ENCODE peak calls at places on chromosomes 5 and 9, in nine cellular contexts. S is fibroblast of lung, P is kidney, A is endothelial cell of umbilical vein, U is psoas muscle, Q is heart right ventricle, D is stomach, L is lung, W is right cardiac atrium. X is an unnamed sample.

GRCh38 chr5:43683884-43684471 is 81.0 kb downstream of the NNT start:
- DNase-seq in S (no peak), P (no peak), A (no peak), U (no peak), Q (no peak), D (no peak), L (no peak), W (no peak), X (no peak)

GRCh38 chr5:149273950-149274349 is 2.3 kb downstream of the AFAP1L1 start:
- DNase-seq in S (no peak), P (no peak), A (no peak), U (no peak), Q (no peak), D (no peak), L (no peak), W (no peak), X (no peak)

GRCh38 chr9:37301369-37302172 is 120.9 kb upstream of the GRHPR start:
- DNase-seq in S (no peak), P (no peak), A (no peak), U (no peak), Q (no peak), D (no peak), L (no peak), W (no peak), X (no peak)

GRCh38 chr9:73154760-73155159 is 3.1 kb downstream of the ANXA1 start:
- DNase-seq in S (no peak), P (no peak), A (peak; percentile 29), U (no peak), Q (no peak), D (no peak), L (no peak), W (no peak), X (no peak)

GRCh38 chr9:121440265-121440664 is 59.4 kb downstream of the GGTA1 start:
- DNase-seq in S (peak; percentile 47), P (no peak), A (peak; percentile 33), U (no peak), Q (no peak), D (no peak), L (no peak), W (no peak), X (no peak)

GRCh38 chr9:131233989-131234388 is 42.3 kb downstream of the FAM78A start:
- DNase-seq in S (no peak), P (peak; percentile 42), A (no peak), U (no peak), Q (no peak), D (no peak), L (no peak), W (no peak), X (no peak)

GRCh38 chr9:101478444-101478843 is 42.9 kb upstream of the ALDOB start:
- DNase-seq in S (no peak), P (no peak), A (no peak), U (no peak), Q (no peak), D (no peak), L (no peak), W (no peak), X (peak; percentile 63)

GRCh38 chr9:91589101-91589553 is 165.5 kb upstream of the NFIL3 start:
- DNase-seq in S (peak; percentile 90), P (no peak), A (no peak), U (no peak), Q (no peak), D (no peak), L (no peak), W (peak; percentile 35), X (peak; percentile 14)

GRCh38 chr9:129836342-129837007 is 1.2 kb downstream of the USP20 start:
- DNase-seq in S (no peak), P (no peak), A (no peak), U (no peak), Q (no peak), D (no peak), L (no peak), W (no peak), X (peak; percentile 46)

GRCh38 chr9:26856413-26857032 is 36.1 kb downstream of the CAAP1 start:
- DNase-seq in S (peak; percentile 70), P (no peak), A (peak; percentile 21), U (no peak), Q (no peak), D (no peak), L (no peak), W (no peak), X (peak; percentile 63)

GRCh38 chr9:110886832-110887231 is 151.4 kb downstream of the LPAR1 start:
- DNase-seq in S (peak; percentile 78), P (no peak), A (no peak), U (no peak), Q (no peak), D (no peak), L (no peak), W (no peak), X (no peak)

GRCh38 chr9:128587453-128587852 is 35.1 kb downstream of the SPTAN1 start:
- DNase-seq in S (no peak), P (no peak), A (no peak), U (no peak), Q (no peak), D (no peak), L (no peak), W (no peak), X (no peak)

GRCh38 chr5:17258429-17258828 is 41.0 kb downstream of the BASP1 start:
- DNase-seq in S (peak; percentile 38), P (no peak), A (no peak), U (no peak), Q (no peak), D (no peak), L (no peak), W (no peak), X (no peak)

GRCh38 chr5:173341911-173342535 is 13.8 kb upstream of the STC2 start:
- DNase-seq in S (no peak), P (no peak), A (no peak), U (no peak), Q (no peak), D (no peak), L (no peak), W (no peak), X (no peak)

GRCh38 chr5:98975223-98975622 is 46.4 kb upstream of the CHD1 start:
- DNase-seq in S (no peak), P (no peak), A (no peak), U (no peak), Q (no peak), D (no peak), L (no peak), W (no peak), X (no peak)

GRCh38 chr5:146291421-146292074 is 47.1 kb upstream of the POU4F3 start:
- DNase-seq in S (peak; percentile 57), P (no peak), A (peak; percentile 47), U (no peak), Q (no peak), D (no peak), L (no peak), W (no peak), X (no peak)

DNA sequence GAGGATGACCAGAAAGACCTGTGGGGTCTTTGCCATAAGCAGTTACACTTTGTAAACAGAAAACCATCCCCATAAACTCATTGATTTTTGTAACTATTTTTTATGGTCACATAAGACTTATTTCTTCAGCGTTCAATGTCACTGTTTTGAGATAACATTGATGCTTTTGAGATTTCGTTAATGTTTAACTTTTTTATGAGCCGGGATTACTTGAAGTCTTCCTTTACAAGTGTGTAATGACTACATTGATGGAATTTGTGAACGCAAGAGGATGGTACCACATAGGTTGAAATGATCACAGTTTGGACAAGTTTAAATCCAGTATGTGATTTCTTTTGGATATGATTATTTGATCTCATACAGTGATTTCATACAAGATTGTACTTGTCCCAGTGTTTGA is 1.8 kb downstream of the SLC12A2 start:
- DNase-seq in S (no peak), P (no peak), A (no peak), U (no peak), Q (no peak), D (no peak), L (no peak), W (no peak), X (no peak)
- H3K4me1 ChIP-seq in S (peaks cover 3% of the 10 kb centered on the region), P (peaks cover 8% of the 10 kb centered on the region), A (peaks cover 25% of the 10 kb centered on the region), U (peaks cover 26% of the 10 kb centered on the region), Q (peaks cover 40% of the 10 kb centered on the region), D (peaks cover 73% of the 10 kb centered on the region), L (peaks cover 2% of the 10 kb centered on the region), W (no peaks in the 10 kb centered on the region), X (peaks cover 18% of the 10 kb centered on the region)

GRCh38 chr9:137663584-137663983 is 44.8 kb downstream of the EHMT1 start:
- DNase-seq in S (no peak), P (no peak), A (no peak), U (no peak), Q (no peak), D (no peak), L (no peak), W (no peak), X (no peak)

GRCh38 chr9:137660144-137660543 is 41.3 kb downstream of the EHMT1 start:
- DNase-seq in S (no peak), P (no peak), A (no peak), U (no peak), Q (no peak), D (no peak), L (no peak), W (no peak), X (no peak)

GRCh38 chr9:137656416-137656815 is 37.6 kb downstream of the EHMT1 start:
- DNase-seq in S (no peak), P (no peak), A (no peak), U (no peak), Q (no peak), D (no peak), L (no peak), W (no peak), X (no peak)

GRCh38 chr9:137657606-137658005 is 38.8 kb downstream of the EHMT1 start:
- DNase-seq in S (no peak), P (no peak), A (no peak), U (no peak), Q (no peak), D (no peak), L (no peak), W (no peak), X (no peak)

DNA sequence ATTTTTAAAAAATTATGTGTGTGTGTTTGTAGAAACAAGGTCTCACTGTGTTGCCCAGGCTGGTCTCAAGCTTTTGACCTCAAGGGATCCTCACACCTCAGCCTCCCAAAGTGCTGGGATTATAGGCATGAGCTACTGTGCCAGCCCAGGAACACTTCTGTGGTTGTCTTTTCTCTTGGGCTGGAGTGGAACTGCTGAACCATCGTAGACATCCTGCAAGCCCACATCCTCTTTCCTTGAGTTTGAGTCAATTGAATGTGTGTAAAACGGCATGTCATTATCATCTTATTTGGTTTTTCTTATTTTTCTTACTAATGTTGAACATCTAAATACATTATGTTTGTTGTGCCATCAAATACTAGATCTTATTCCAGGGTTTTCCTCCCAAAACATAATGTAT is 40.0 kb downstream of the EHMT1 start:
- DNase-seq in S (no peak), P (no peak), A (no peak), U (no peak), Q (no peak), D (no peak), L (no peak), W (no peak), X (no peak)
- H3K4me1 ChIP-seq in S (no peaks in the 10 kb centered on the region), P (no peaks in the 10 kb centered on the region), A (no peaks in the 10 kb centered on the region), U (no peaks in the 10 kb centered on the region), Q (peaks cover 8% of the 10 kb centered on the region), D (peaks cover 30% of the 10 kb centered on the region), L (peaks cover 2% of the 10 kb centered on the region), W (no peaks in the 10 kb centered on the region), X (peaks cover 7% of the 10 kb centered on the region)

GRCh38 chr9:78132688-78133033 is 101.0 kb upstream of the GNAQ start:
- DNase-seq in S (peak; percentile 23), P (no peak), A (peak; percentile 49), U (no peak), Q (no peak), D (no peak), L (no peak), W (no peak), X (no peak)
- H3K4me1 ChIP-seq in S (no peaks in the 10 kb centered on the region), P (no peaks in the 10 kb centered on the region), A (peaks cover 11% of the 10 kb centered on the region), U (no peaks in the 10 kb centered on the region), Q (peaks cover 7% of the 10 kb centered on the region), D (peaks cover 8% of the 10 kb centered on the region), L (no peaks in the 10 kb centered on the region), W (no peaks in the 10 kb centered on the region), X (no peaks in the 10 kb centered on the region)

GRCh38 chr5:120630550-120630949 is 166.4 kb downstream of the PRR16 start:
- DNase-seq in S (no peak), P (no peak), A (no peak), U (no peak), Q (no peak), D (no peak), L (no peak), W (no peak), X (no peak)
- H3K4me1 ChIP-seq in S (no peaks in the 10 kb centered on the region), P (no peaks in the 10 kb centered on the region), A (no peaks in the 10 kb centered on the region), U (no peaks in the 10 kb centered on the region), Q (no peaks in the 10 kb centered on the region), D (no peaks in the 10 kb centered on the region), L (no peaks in the 10 kb centered on the region), W (no peaks in the 10 kb centered on the region), X (no peaks in the 10 kb centered on the region)